ENCODE peak calls at places on chromosomes 5 and 9, in seven cellular contexts. H, P, J, L, D, R and B are unnamed samples.

GRCh38 chr9:124520206-124520596 is 13.0 kb upstream of the NR5A1 start:
- DNase-seq in H (no peak), P (peak; percentile 69), J (no peak), L (no peak), D (no peak), R (no peak), B (peak; percentile 29)

GRCh38 chr9:131997779-131998178 is 81.9 kb downstream of the MED27 start:
- DNase-seq in H (peak; percentile 49), P (no peak), J (no peak), L (no peak), D (no peak), R (no peak), B (no peak)

GRCh38 chr9:7394007-7394774 is 405.4 kb downstream of the DMAC1 start:
- DNase-seq in H (no peak), P (no peak), J (no peak), L (no peak), D (no peak), R (no peak), B (no peak)

GRCh38 chr9:125600194-125600593 is 106.8 kb downstream of the MAPKAP1 start:
- DNase-seq in H (peak; percentile 40), P (no peak), J (no peak), L (no peak), D (no peak), R (no peak), B (peak; percentile 62)

GRCh38 chr5:127290019-127290945 is at the start of gene MEGF10:
- DNase-seq in H (peak; percentile 20), P (peak; percentile 77), J (no peak), L (peak; percentile 13), D (peak; percentile 31), R (no peak), B (no peak)

GRCh38 chr5:79417495-79417894 is 96.4 kb downstream of the HOMER1 start:
- DNase-seq in H (no peak), P (no peak), J (no peak), L (no peak), D (no peak), R (no peak), B (no peak)

GRCh38 chr9:504921-505821 is 290.5 kb downstream of the DOCK8 start:
- DNase-seq in H (no peak), P (no peak), J (no peak), L (peak; percentile 16), D (peak; percentile 20), R (peak; percentile 17), B (peak; percentile 24)

GRCh38 chr9:121881920-121882500 is 211.1 kb downstream of the TTLL11 start:
- DNase-seq in H (no peak), P (no peak), J (peak; percentile 41), L (no peak), D (no peak), R (no peak), B (peak; percentile 14)

GRCh38 chr5:110973510-110973909 is 98.0 kb upstream of the TSLP start:
- DNase-seq in H (no peak), P (no peak), J (no peak), L (no peak), D (no peak), R (no peak), B (no peak)

GRCh38 chr9:126298319-126298801 is 28.3 kb upstream of the MVB12B start:
- DNase-seq in H (no peak), P (peak; percentile 83), J (no peak), L (no peak), D (no peak), R (no peak), B (no peak)

GRCh38 chr5:102231693-102232619 is 64.1 kb downstream of the SLCO4C1 start:
- DNase-seq in H (no peak), P (no peak), J (no peak), L (no peak), D (peak; percentile 12), R (no peak), B (no peak)